ENCODE peak calls at places on chromosomes 11 and 22, in four cellular contexts. I, V, P and J are unnamed samples.
A peak's percentile ranks its signal among the peaks of the same experiment; 100 is the strongest.

GRCh38 chr11:118214210-118214914 is 10.4 kb downstream of the JAML start:
- DNase-seq in I (no peak), V (peak; percentile 24), P (no peak), J (no peak)

GRCh38 chr11:115084191-115084590 is 405.9 kb downstream of the NXPE2 start:
- DNase-seq in I (no peak), V (no peak), P (no peak), J (no peak)

GRCh38 chr11:62340269-62340901 is 3.1 kb downstream of the ASRGL1 start:
- DNase-seq in I (no peak), V (peak; percentile 32), P (peak; percentile 19), J (peak; percentile 84)

GRCh38 chr22:40480996-40481395 is 110.6 kb downstream of the SGSM3 start:
- DNase-seq in I (no peak), V (no peak), P (no peak), J (no peak)

GRCh38 chr11:94973099-94973968 is at the start of the genes CWC15 and KDM4D:
- DNase-seq in I (peak; percentile 91), V (peak; percentile 94), P (peak; percentile 84), J (peak; percentile 95)

GRCh38 chr11:128575956-128576340 is 11.4 kb downstream of the ETS1 start:
- DNase-seq in I (no peak), V (no peak), P (no peak), J (no peak)

GRCh38 chr11:4960877-4961276 is 5.4 kb upstream of the OR51A2 start:
- DNase-seq in I (no peak), V (no peak), P (no peak), J (no peak)

GRCh38 chr11:116927163-116927772 is 89.8 kb upstream of the APOA1 start:
- DNase-seq in I (no peak), V (no peak), P (no peak), J (no peak)

GRCh38 chr11:13098067-13098466 is 89.0 kb downstream of the RASSF10 start:
- DNase-seq in I (peak; percentile 78), V (no peak), P (no peak), J (no peak)

GRCh38 chr22:22388055-22388454 is 120.5 kb downstream of the ZNF280B start:
- DNase-seq in I (no peak), V (no peak), P (no peak), J (no peak)

GRCh38 chr11:19597876-19598275 is 114.8 kb upstream of the NAV2 start:
- DNase-seq in I (no peak), V (no peak), P (no peak), J (no peak)

GRCh38 chr11:25198704-25199103 is 701.9 kb downstream of the LUZP2 start:
- DNase-seq in I (no peak), V (no peak), P (no peak), J (no peak)

GRCh38 chr11:15829312-15829711 is 527.0 kb downstream of the SOX6 start:
- DNase-seq in I (no peak), V (no peak), P (no peak), J (no peak)

GRCh38 chr11:45880772-45881570 is 4.5 kb upstream of the MAPK8IP1 start:
- DNase-seq in I (no peak), V (no peak), P (no peak), J (no peak)

GRCh38 chr11:128098840-128099239 is 488.5 kb downstream of the ETS1 start:
- DNase-seq in I (no peak), V (no peak), P (no peak), J (no peak)

GRCh38 chr22:50674606-50675552 is 2.3 kb downstream of the SHANK3 start:
- DNase-seq in I (peak; percentile 89), V (no peak), P (peak; percentile 61), J (peak; percentile 83)

GRCh38 chr11:100632970-100633452 is 54.1 kb upstream of the ARHGAP42 start:
- DNase-seq in I (no peak), V (peak; percentile 68), P (no peak), J (no peak)

GRCh38 chr22:36510966-36511881 is 4.4 kb upstream of the FOXRED2 start:
- DNase-seq in I (no peak), V (no peak), P (no peak), J (peak; percentile 60)

GRCh38 chr11:2523821-2524391 is 79.1 kb downstream of the KCNQ1 start:
- DNase-seq in I (no peak), V (peak; percentile 10), P (no peak), J (peak; percentile 43)

GRCh38 chr22:37309221-37310074 is 27.1 kb downstream of the CYTH4 start:
- DNase-seq in I (no peak), V (no peak), P (no peak), J (no peak)

GRCh38 chr11:117953029-117953671 is 23.9 kb upstream of the TMPRSS13 start:
- DNase-seq in I (no peak), V (no peak), P (no peak), J (no peak)

GRCh38 chr11:10930224-10930960 is 72.5 kb upstream of the ZBED5 start:
- DNase-seq in I (no peak), V (no peak), P (no peak), J (peak; percentile 38)

GRCh38 chr11:79950741-79951140 is 509.9 kb upstream of the TENM4 start:
- DNase-seq in I (no peak), V (no peak), P (no peak), J (no peak)

GRCh38 chr11:132054822-132055221 is 684.4 kb downstream of the NTM start:
- DNase-seq in I (no peak), V (no peak), P (no peak), J (no peak)

GRCh38 chr11:58316142-58316541 is 42.7 kb downstream of the OR5B17 start:
- DNase-seq in I (no peak), V (no peak), P (no peak), J (no peak)

GRCh38 chr11:105219269-105219668 is 79.7 kb upstream of the CARD18 start:
- DNase-seq in I (no peak), V (no peak), P (no peak), J (no peak)

GRCh38 chr11:74444173-74444832 is 23.0 kb downstream of the KCNE3 start:
- DNase-seq in I (no peak), V (no peak), P (no peak), J (no peak)

GRCh38 chr11:76313913-76314740 is 66.8 kb downstream of the THAP12 start:
- DNase-seq in I (no peak), V (no peak), P (no peak), J (no peak)

GRCh38 chr11:3165916-3166267 is 782 bp upstream of the OSBPL5 start:
- DNase-seq in I (no peak), V (no peak), P (no peak), J (no peak)

GRCh38 chr11:15053201-15053685 is 20.1 kb upstream of the CALCB start:
- DNase-seq in I (no peak), V (no peak), P (peak; percentile 87), J (no peak)

GRCh38 chr11:61966673-61967176 is 709 bp downstream of the FTH1 start:
- DNase-seq in I (peak; percentile 58), V (no peak), P (no peak), J (peak; percentile 60)

GRCh38 chr11:3958301-3958700 is 102.8 kb downstream of the STIM1 start:
- DNase-seq in I (no peak), V (no peak), P (no peak), J (no peak)

GRCh38 chr11:63599211-63600122 is 14.8 kb downstream of the PLAAT3 start:
- DNase-seq in I (no peak), V (no peak), P (no peak), J (no peak)

GRCh38 chr11:34629711-34630110 is 8.8 kb downstream of the EHF start:
- DNase-seq in I (no peak), V (no peak), P (no peak), J (no peak)

GRCh38 chr22:20079745-20080444 is at the start of gene DGCR8:
- DNase-seq in I (peak; percentile 65), V (peak; percentile 94), P (peak; percentile 86), J (peak; percentile 96)
- H3K4me3 ChIP-seq in I (peak within 1 kb of the TSS; percentile 91), V (peak within 1 kb of the TSS; percentile 93), P (peak within 1 kb of the TSS; percentile 99), J (peak within 1 kb of the TSS; percentile 70)

GRCh38 chr22:45562537-45563361 is 60.1 kb downstream of the FBLN1 start:
- DNase-seq in I (no peak), V (no peak), P (no peak), J (no peak)
- H3K36me3 ChIP-seq in I (peaks cover 11% of the 10 kb centered on the region), V (peaks cover 14% of the 10 kb centered on the region), P (no peaks in the 10 kb centered on the region), J (no peaks in the 10 kb centered on the region)

GRCh38 chr11:47314992-47315391 is 37.5 kb downstream of the MYBPC3 start:
- DNase-seq in I (no peak), V (no peak), P (no peak), J (no peak)

GRCh38 chr11:47318166-47318565 is 34.3 kb downstream of the MYBPC3 start:
- DNase-seq in I (no peak), V (no peak), P (no peak), J (no peak)

DNA sequence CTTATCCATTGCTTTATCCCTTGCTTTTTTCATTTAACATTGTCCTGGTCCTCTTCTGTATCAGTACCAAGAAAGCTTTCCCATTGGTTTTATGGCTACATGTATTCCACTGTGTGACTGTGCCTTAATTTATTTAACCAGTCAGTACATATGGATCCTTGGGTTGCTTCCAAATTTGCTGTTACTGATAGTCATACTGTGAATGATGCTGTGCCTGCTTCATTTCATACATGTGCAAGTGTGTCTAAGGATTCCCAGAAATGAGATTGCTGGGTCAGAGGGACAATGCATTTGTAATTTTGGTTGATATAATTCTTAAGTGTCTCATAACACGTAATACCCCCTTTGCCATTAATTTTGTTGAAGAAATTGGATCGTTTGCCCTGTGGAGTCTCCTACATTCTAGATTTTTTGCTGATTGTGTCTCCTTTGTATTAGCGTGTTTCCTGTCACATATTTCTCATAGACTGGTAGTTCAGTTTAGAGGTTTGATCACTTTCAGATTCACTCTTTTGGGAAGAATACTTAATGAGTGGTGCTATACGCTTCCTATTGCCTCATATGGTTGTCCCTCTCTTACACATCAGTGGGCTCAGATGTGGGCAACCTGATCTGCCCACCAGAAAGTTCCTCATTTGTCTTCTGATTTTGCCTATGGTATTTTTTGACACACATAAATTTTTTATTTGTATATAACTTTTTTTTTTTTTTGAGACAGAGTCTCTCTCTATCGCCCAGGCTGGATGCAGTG is 35.2 kb downstream of the MYBPC3 start:
- DNase-seq in I (no peak), V (no peak), P (no peak), J (no peak)
- H3K4me3 ChIP-seq in I (no peak overlapping the region), V (no peak overlapping the region), P (no peak overlapping the region), J (no peak overlapping the region)

GRCh38 chr11:65581928-65582327 is 6.1 kb downstream of the EHBP1L1 start:
- DNase-seq in I (no peak), V (no peak), P (no peak), J (no peak)

GRCh38 chr11:65579291-65579690 is 3.4 kb downstream of the EHBP1L1 start:
- DNase-seq in I (no peak), V (no peak), P (no peak), J (no peak)

GRCh38 chr11:65578667-65579066 is 2.8 kb downstream of the EHBP1L1 start:
- DNase-seq in I (no peak), V (no peak), P (no peak), J (no peak)

GRCh38 chr11:65580031-65580692 is 4.3 kb downstream of the EHBP1L1 start:
- DNase-seq in I (no peak), V (no peak), P (no peak), J (no peak)

DNA sequence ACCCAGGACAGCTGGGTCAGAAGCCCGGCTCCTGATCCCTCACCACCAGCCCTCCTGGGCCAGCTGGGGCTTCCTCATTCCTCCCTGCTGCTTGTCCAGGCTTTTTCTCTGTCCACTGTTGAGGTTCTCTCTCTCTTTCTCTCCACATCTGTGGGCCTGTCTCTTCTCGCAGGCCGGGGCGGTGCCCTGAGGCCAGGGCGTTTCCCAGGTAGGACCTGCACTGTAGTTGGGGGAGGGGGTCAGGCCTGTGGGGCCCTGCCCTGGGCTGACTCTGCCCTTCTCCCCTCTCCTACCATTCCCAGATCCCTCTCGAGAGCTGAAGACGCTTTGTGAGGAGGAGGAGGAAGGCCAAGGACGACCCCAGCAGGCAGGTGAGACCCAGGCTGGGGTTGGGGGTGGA is 4.9 kb downstream of the EHBP1L1 start:
- DNase-seq in I (no peak), V (no peak), P (no peak), J (no peak)
- H3K36me3 ChIP-seq in I (no peaks in the 10 kb centered on the region), V (peaks cover 48% of the 10 kb centered on the region), P (peaks cover 2% of the 10 kb centered on the region), J (no peaks in the 10 kb centered on the region)

GRCh38 chr11:126145954-126146353 is 65.5 kb downstream of the RPUSD4 start:
- DNase-seq in I (no peak), V (no peak), P (no peak), J (no peak)
- H3K4me3 ChIP-seq in I (no peak overlapping the region), V (no peak overlapping the region), P (no peak overlapping the region), J (no peak overlapping the region)